ENCODE peak calls at places on chromosome 5, in six cellular contexts. B is CD4-positive, alpha-beta memory T cell; K is A549; Q is trophoblast cell; W is mucosa of descending colon; M is CD4-positive, alpha-beta T cell. G is an unnamed sample. For H3K9me3, the result is how much of the 10 kb centered on the place peaks cover.

GRCh38 chr5:115418788-115419187 is 122.3 kb upstream of the CCDC112 start:
- DNase-seq in B (no peak), K (no peak), Q (no peak), W (no peak), M (no peak), G (no peak)

GRCh38 chr5:110702300-110702699 is 24.2 kb downstream of the TMEM232 start:
- DNase-seq in B (no peak), K (no peak), Q (peak), W (no peak), M (no peak), G (no peak)

GRCh38 chr5:149172261-149172660 is 31.0 kb downstream of the ABLIM3 start:
- DNase-seq in B (no peak), K (no peak), Q (peak), W (no peak), M (no peak), G (no peak)

GRCh38 chr5:60374409-60374808 is 325.6 kb downstream of the DEPDC1B start:
- DNase-seq in B (no peak), K (no peak), Q (no peak), W (no peak), M (no peak), G (no peak)

GRCh38 chr5:157682257-157682656 is 10.9 kb downstream of the C5orf52 start:
- DNase-seq in B (no peak), K (no peak), Q (no peak), W (no peak), M (no peak), G (no peak)

GRCh38 chr5:73792687-73793320 is 166.8 kb downstream of the ARHGEF28 start:
- DNase-seq in B (peak), K (peak), Q (peak), W (peak), M (peak), G (peak)

GRCh38 chr5:177132504-177133118 is 962 bp upstream of the NSD1 start:
- DNase-seq in B (no peak), K (no peak), Q (peak), W (peak), M (peak), G (peak)

GRCh38 chr5:124235576-124235975 is 510.9 kb downstream of the ZNF608 start:
- DNase-seq in B (no peak), K (no peak), Q (no peak), W (no peak), M (no peak), G (no peak)

GRCh38 chr5:151628112-151628823 is 37.1 kb upstream of the FAT2 start:
- DNase-seq in B (no peak), K (no peak), Q (peak), W (no peak), M (no peak), G (peak)

GRCh38 chr5:123664961-123665360 is 153.0 kb downstream of the CSNK1G3 start:
- DNase-seq in B (no peak), K (no peak), Q (no peak), W (no peak), M (no peak), G (no peak)

GRCh38 chr5:57082441-57083067 is 91.3 kb upstream of the GPBP1 start:
- DNase-seq in B (no peak), K (peak), Q (no peak), W (no peak), M (no peak), G (no peak)

GRCh38 chr5:128681096-128681495 is 143.1 kb upstream of the FBN2 start:
- DNase-seq in B (no peak), K (no peak), Q (peak), W (no peak), M (no peak), G (no peak)

GRCh38 chr5:102811962-102812361 is 56.9 kb downstream of the PAM start:
- DNase-seq in B (no peak), K (peak), Q (no peak), W (no peak), M (no peak), G (no peak)

GRCh38 chr5:87399720-87400119 is 13.0 kb downstream of the CCNH start:
- DNase-seq in B (no peak), K (no peak), Q (no peak), W (no peak), M (no peak), G (no peak)

GRCh38 chr5:67998709-67999251 is 216.8 kb upstream of the PIK3R1 start:
- DNase-seq in B (no peak), K (peak), Q (peak), W (peak), M (no peak), G (peak)

GRCh38 chr5:14723648-14724231 is 59.2 kb downstream of the OTULIN start:
- DNase-seq in B (no peak), K (no peak), Q (peak), W (no peak), M (no peak), G (no peak)

GRCh38 chr5:56816546-56817081 is 1.3 kb downstream of the MAP3K1 start:
- DNase-seq in B (peak), K (peak), Q (peak), W (peak), M (peak), G (peak)

GRCh38 chr5:142769251-142769792 is 855 bp upstream of the ARHGAP26 start:
- DNase-seq in B (no peak), K (no peak), Q (no peak), W (peak), M (no peak), G (no peak)

GRCh38 chr5:75536694-75537360 is 25.1 kb downstream of the POLK start:
- DNase-seq in B (no peak), K (no peak), Q (no peak), W (no peak), M (no peak), G (no peak)

GRCh38 chr5:98398465-98398864 is 375.0 kb upstream of the RGMB start:
- DNase-seq in B (no peak), K (no peak), Q (no peak), W (no peak), M (no peak), G (no peak)

GRCh38 chr5:35771321-35771720 is 85.4 kb upstream of the IL7R start:
- DNase-seq in B (no peak), K (no peak), Q (peak), W (no peak), M (no peak), G (no peak)

GRCh38 chr5:54844905-54845566 is 140.4 kb downstream of the ESM1 start:
- DNase-seq in B (peak), K (peak), Q (peak), W (no peak), M (no peak), G (no peak)

GRCh38 chr5:2192496-2192895 is 309.8 kb upstream of the IRX4 start:
- DNase-seq in B (no peak), K (no peak), Q (no peak), W (no peak), M (no peak), G (no peak)

GRCh38 chr5:31554552-31554951 is 22.5 kb downstream of the C5orf22 start:
- DNase-seq in B (no peak), K (no peak), Q (no peak), W (no peak), M (no peak), G (no peak)

GRCh38 chr5:9447691-9448090 is 98.2 kb downstream of the SEMA5A start:
- DNase-seq in B (no peak), K (no peak), Q (no peak), W (no peak), M (no peak), G (no peak)

GRCh38 chr5:132839426-132840301 is 9.2 kb upstream of the SHROOM1 start:
- DNase-seq in B (no peak), K (no peak), Q (peak), W (no peak), M (no peak), G (no peak)

GRCh38 chr5:10599828-10600227 is 36.0 kb downstream of the ANKRD33B start:
- DNase-seq in B (no peak), K (no peak), Q (no peak), W (no peak), M (no peak), G (no peak)

GRCh38 chr5:175840050-175840841 is 31.1 kb upstream of the CPLX2 start:
- DNase-seq in B (peak), K (peak), Q (peak), W (no peak), M (no peak), G (no peak)

GRCh38 chr5:154365823-154366222 is 80.0 kb upstream of the SAP30L start:
- DNase-seq in B (no peak), K (no peak), Q (no peak), W (no peak), M (no peak), G (no peak)

GRCh38 chr5:58191451-58191850 is 268.4 kb downstream of the PLK2 start:
- DNase-seq in B (no peak), K (no peak), Q (peak), W (no peak), M (no peak), G (no peak)

GRCh38 chr5:73280386-73280785 is 107.4 kb downstream of the TMEM174 start:
- DNase-seq in B (no peak), K (no peak), Q (no peak), W (no peak), M (no peak), G (no peak)

GRCh38 chr5:172175263-172175719 is 12.7 kb downstream of the STK10 start:
- DNase-seq in B (peak), K (no peak), Q (no peak), W (peak), M (peak), G (peak)

GRCh38 chr5:143569213-143569663 is 165.8 kb upstream of the NR3C1 start:
- DNase-seq in B (no peak), K (no peak), Q (peak), W (no peak), M (no peak), G (no peak)

GRCh38 chr5:77637170-77638074 is 1.1 kb downstream of the OTP start:
- DNase-seq in B (peak), K (no peak), Q (no peak), W (no peak), M (no peak), G (no peak)
- H3K9me3 ChIP-seq in B (under half), K (under half), Q (under half), W (under half), M (under half), G (under half)

GRCh38 chr5:4883388-4883787 is 256.7 kb upstream of the ADAMTS16 start:
- DNase-seq in B (no peak), K (no peak), Q (no peak), W (no peak), M (no peak), G (no peak)

GRCh38 chr5:4882186-4882585 is 257.9 kb upstream of the ADAMTS16 start:
- DNase-seq in B (no peak), K (no peak), Q (no peak), W (no peak), M (no peak), G (no peak)

GRCh38 chr5:4880304-4880741 is 259.8 kb upstream of the ADAMTS16 start:
- DNase-seq in B (no peak), K (no peak), Q (no peak), W (no peak), M (no peak), G (no peak)

GRCh38 chr5:4879075-4879474 is 261.1 kb upstream of the ADAMTS16 start:
- DNase-seq in B (no peak), K (no peak), Q (no peak), W (no peak), M (no peak), G (no peak)

GRCh38 chr5:4879693-4880303 is 260.3 kb upstream of the ADAMTS16 start:
- DNase-seq in B (no peak), K (peak), Q (peak), W (peak), M (no peak), G (peak)
- H3K9me3 ChIP-seq in B (under half), K (under half), Q (under half), W (under half), M (under half), G (under half)

DNA sequence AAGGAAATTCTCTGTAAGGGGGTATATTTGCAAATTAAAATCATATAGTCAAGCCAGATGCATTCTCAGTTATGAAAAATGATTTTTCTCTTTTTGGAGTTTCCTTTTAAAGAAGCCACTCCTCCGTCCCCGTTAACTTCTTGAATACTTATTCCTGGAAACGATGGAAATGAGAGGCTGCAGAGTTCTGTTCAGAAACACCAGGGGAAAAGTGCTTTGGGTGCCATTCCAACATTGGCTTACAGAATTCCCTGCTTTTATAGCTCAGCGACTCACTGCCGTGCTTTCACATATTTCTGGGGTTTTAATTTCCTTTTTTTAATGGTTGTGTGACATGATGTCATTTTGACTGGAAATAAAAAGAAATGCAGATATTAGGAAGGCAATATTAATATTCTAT is 363.6 kb downstream of the EBF1 start:
- DNase-seq in B (no peak), K (no peak), Q (no peak), W (no peak), M (no peak), G (no peak)
- H3K9me3 ChIP-seq in B (under half), K (under half), Q (under half), W (under half), M (under half), G (under half)

GRCh38 chr5:180850434-180851078 is 10.5 kb downstream of the ZFP62 start:
- DNase-seq in B (no peak), K (peak), Q (no peak), W (no peak), M (no peak), G (no peak)
- H3K9me3 ChIP-seq in B (under half), K (half or more), Q (under half), W (under half), M (under half), G (under half)

DNA sequence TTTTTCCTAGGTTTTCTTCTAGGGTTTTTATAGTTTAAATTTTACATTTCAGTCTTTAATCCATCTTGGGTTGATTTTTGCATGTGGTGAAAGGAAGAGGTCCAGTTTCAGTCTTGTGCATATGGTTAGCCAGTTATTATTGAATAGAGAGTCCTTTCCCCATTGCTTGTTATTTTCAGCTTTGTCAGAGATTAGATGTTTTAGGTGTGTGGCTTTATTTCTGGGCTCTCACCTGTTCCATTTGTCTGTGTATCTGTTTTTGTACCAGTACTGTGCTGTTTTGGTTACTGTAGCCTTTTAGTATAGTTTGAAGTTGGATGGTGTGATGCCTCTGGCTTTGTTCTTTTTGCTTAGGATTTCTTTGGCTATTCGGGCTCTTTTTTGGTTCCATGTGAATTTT is 25.8 kb downstream of the NIPBL start:
- DNase-seq in B (no peak), K (no peak), Q (no peak), W (no peak), M (no peak), G (no peak)
- H3K9me3 ChIP-seq in B (under half), K (under half), Q (under half), W (under half), M (under half), G (under half)

GRCh38 chr5:24986326-24986725 is 341.5 kb upstream of the CDH10 start:
- DNase-seq in B (no peak), K (no peak), Q (no peak), W (no peak), M (no peak), G (no peak)
- H3K9me3 ChIP-seq in B (under half), K (under half), Q (under half), W (under half), M (under half), G (under half)